ENCODE peak calls at places on chromosome 4, in seven cellular contexts. One of them, this sample, is unnamed.

GRCh38 chr4:142121448-142121847 is 485.1 kb downstream of the IL15 start:
- DNase-seq in HFFc6: no peak
- DNase-seq in A172: no peak
- DNase-seq in NCI-H1694: no peak
- DNase-seq in NAMALWA: no peak
- DNase-seq in NCI-H69: no peak
- DNase-seq in bronchial epithelial cell: no peak
- DNase-seq in this sample: no peak

GRCh38 chr4:20565075-20565721 is 135.1 kb upstream of the PACRGL start:
- DNase-seq in A172: no peak
- DNase-seq in NCI-H69: no peak
- DNase-seq in HFFc6: no peak
- DNase-seq in NCI-H1694: no peak
- DNase-seq in bronchial epithelial cell: no peak
- DNase-seq in NAMALWA: no peak
- DNase-seq in this sample: no peak

GRCh38 chr4:75686346-75686745 is 13.1 kb upstream of the G3BP2 start:
- DNase-seq in bronchial epithelial cell: no peak
- DNase-seq in NAMALWA: no peak
- DNase-seq in A172: no peak
- DNase-seq in HFFc6: no peak
- DNase-seq in NCI-H69: no peak
- DNase-seq in NCI-H1694: no peak
- DNase-seq in this sample: no peak

GRCh38 chr4:23717528-23718248 is 172.2 kb downstream of the PPARGC1A start:
- DNase-seq in A172: peak
- DNase-seq in NAMALWA: peak
- DNase-seq in bronchial epithelial cell: peak
- DNase-seq in NCI-H1694: no peak
- DNase-seq in HFFc6: peak
- DNase-seq in NCI-H69: peak
- DNase-seq in this sample: peak

GRCh38 chr4:3202836-3203820 is 45.8 kb upstream of the MSANTD1 start:
- DNase-seq in bronchial epithelial cell: no peak
- DNase-seq in NAMALWA: no peak
- DNase-seq in NCI-H69: no peak
- DNase-seq in HFFc6: no peak
- DNase-seq in NCI-H1694: peak
- DNase-seq in A172: no peak
- DNase-seq in this sample: no peak

GRCh38 chr4:15320116-15320515 is 107.7 kb upstream of the C1QTNF7 start:
- DNase-seq in bronchial epithelial cell: peak
- DNase-seq in NAMALWA: no peak
- DNase-seq in NCI-H1694: no peak
- DNase-seq in HFFc6: no peak
- DNase-seq in A172: no peak
- DNase-seq in NCI-H69: no peak
- DNase-seq in this sample: no peak

GRCh38 chr4:53507671-53508286 is 83.5 kb downstream of the LNX1 start:
- DNase-seq in A172: peak
- DNase-seq in bronchial epithelial cell: no peak
- DNase-seq in NCI-H1694: no peak
- DNase-seq in HFFc6: no peak
- DNase-seq in NCI-H69: peak
- DNase-seq in NAMALWA: no peak
- DNase-seq in this sample: no peak

GRCh38 chr4:139682309-139683210 is 16.9 kb downstream of the MGST2 start:
- DNase-seq in HFFc6: no peak
- DNase-seq in NAMALWA: no peak
- DNase-seq in NCI-H69: no peak
- DNase-seq in A172: no peak
- DNase-seq in NCI-H1694: no peak
- DNase-seq in bronchial epithelial cell: no peak
- DNase-seq in this sample: no peak

GRCh38 chr4:83255584-83255983 is 29.0 kb downstream of the COQ2 start:
- DNase-seq in bronchial epithelial cell: peak
- DNase-seq in A172: peak
- DNase-seq in NCI-H1694: no peak
- DNase-seq in NAMALWA: no peak
- DNase-seq in NCI-H69: peak
- DNase-seq in HFFc6: peak
- DNase-seq in this sample: no peak

GRCh38 chr4:1727117-1728031 is 6.1 kb downstream of the TACC3 start:
- DNase-seq in NAMALWA: no peak
- DNase-seq in A172: peak
- DNase-seq in NCI-H1694: no peak
- DNase-seq in NCI-H69: no peak
- DNase-seq in bronchial epithelial cell: peak
- DNase-seq in HFFc6: peak
- DNase-seq in this sample: no peak

GRCh38 chr4:40990202-40990898 is 224.0 kb downstream of the APBB2 start:
- DNase-seq in A172: peak
- DNase-seq in NAMALWA: peak
- DNase-seq in NCI-H69: no peak
- DNase-seq in NCI-H1694: no peak
- DNase-seq in HFFc6: peak
- DNase-seq in bronchial epithelial cell: peak
- DNase-seq in this sample: no peak